ENCODE peak calls at places on chromosomes 4 and X, in five cellular contexts. N is tibial nerve, M is mesothelial cell of epicardium, V is psoas muscle, S is GOT3. G is an unnamed sample.

GRCh38 chr4:7660640-7661039 is 225.9 kb upstream of the PSAPL1 start:
- DNase-seq in N (no peak), M (no peak), V (no peak), S (no peak), G (no peak)

GRCh38 chr4:65968873-65969272 is 298.6 kb upstream of the EPHA5 start:
- DNase-seq in N (no peak), M (no peak), V (no peak), S (no peak), G (no peak)

GRCh38 chr4:169369634-169370033 is 98.9 kb upstream of the SH3RF1 start:
- DNase-seq in N (no peak), M (no peak), V (no peak), S (no peak), G (no peak)

GRCh38 chrX:115625577-115626301 is 64.8 kb downstream of the PLS3 start:
- DNase-seq in N (no peak), M (no peak), V (no peak), S (no peak), G (no peak)

GRCh38 chr4:8176547-8177399 is 18.2 kb upstream of the ABLIM2 start:
- DNase-seq in N (no peak), M (no peak), V (no peak), S (no peak), G (peak; percentile 51)

GRCh38 chr4:184784628-184785257 is 41.0 kb downstream of the ACSL1 start:
- DNase-seq in N (no peak), M (no peak), V (no peak), S (no peak), G (no peak)

GRCh38 chrX:18394477-18394876 is 30.9 kb upstream of the CDKL5 start:
- DNase-seq in N (no peak), M (no peak), V (no peak), S (no peak), G (no peak)

GRCh38 chr4:186725422-186726149 is 1.9 kb upstream of the FAT1 start:
- DNase-seq in N (peak; percentile 72), M (peak; percentile 81), V (peak; percentile 65), S (no peak), G (no peak)

GRCh38 chr4:46249106-46249505 is 125.3 kb upstream of the GABRG1 start:
- DNase-seq in N (no peak), M (no peak), V (no peak), S (no peak), G (no peak)

GRCh38 chr4:184649971-184650855 is 675 bp downstream of the PRIMPOL start:
- DNase-seq in N (no peak), M (no peak), V (no peak), S (no peak), G (no peak)

GRCh38 chr4:150784305-150784704 is 202.4 kb downstream of the MAB21L2 start:
- DNase-seq in N (no peak), M (no peak), V (no peak), S (no peak), G (no peak)

GRCh38 chrX:15751160-15751819 is 13.2 kb downstream of the CA5B start:
- DNase-seq in N (no peak), M (no peak), V (no peak), S (no peak), G (no peak)

GRCh38 chr4:159608434-159608833 is 505.6 kb downstream of the RAPGEF2 start:
- DNase-seq in N (no peak), M (no peak), V (no peak), S (no peak), G (no peak)

GRCh38 chrX:22399793-22400192 is 127.1 kb downstream of the CBLL2 start:
- DNase-seq in N (no peak), M (no peak), V (no peak), S (no peak), G (no peak)

GRCh38 chr4:26141101-26141830 is 179.5 kb upstream of the RBPJ start:
- DNase-seq in N (no peak), M (no peak), V (peak; percentile 16), S (no peak), G (no peak)

GRCh38 chr4:169272265-169272886 is 1.6 kb upstream of the SH3RF1 start:
- DNase-seq in N (no peak), M (no peak), V (no peak), S (no peak), G (no peak)